ENCODE peak calls at places on chromosomes 16 and 17, in nine cellular contexts. S is cardiac muscle cell, L is body of pancreas, A is mucosa of descending colon, R is mesendoderm, U is prostate gland, F is psoas muscle, C is SJSA1, Y is PC-9. W is an unnamed sample. For H3K4me1, the result is how much of the 10 kb centered on the place peaks cover.

GRCh38 chr17:66930933-66931332 is 33.6 kb upstream of the CACNG4 start:
- DNase-seq in S (peak), L (no peak), A (no peak), R (peak), U (no peak), F (no peak), C (no peak), Y (peak), W (peak)

GRCh38 chr17:28228109-28228840 is 90.7 kb upstream of the TMEM97 start:
- DNase-seq in S (peak), L (no peak), A (no peak), R (peak), U (no peak), F (no peak), C (no peak), Y (no peak), W (no peak)

GRCh38 chr17:18951941-18952842 is at the start of gene SLC5A10:
- DNase-seq in S (no peak), L (no peak), A (no peak), R (peak), U (no peak), F (no peak), C (no peak), Y (no peak), W (no peak)

GRCh38 chr17:43599835-43600234 is 53.7 kb upstream of the ETV4 start:
- DNase-seq in S (peak), L (no peak), A (no peak), R (no peak), U (no peak), F (no peak), C (peak), Y (peak), W (no peak)

GRCh38 chr17:62941358-62941991 is 24.6 kb upstream of the TANC2 start:
- DNase-seq in S (no peak), L (no peak), A (no peak), R (no peak), U (no peak), F (no peak), C (no peak), Y (no peak), W (no peak)

GRCh38 chr17:64497565-64498035 is 746 bp upstream of the POLG2 start:
- DNase-seq in S (no peak), L (no peak), A (no peak), R (no peak), U (no peak), F (no peak), C (no peak), Y (no peak), W (no peak)

GRCh38 chr17:78618264-78619066 is 41.3 kb upstream of the DNAH17 start:
- DNase-seq in S (peak), L (no peak), A (no peak), R (no peak), U (no peak), F (peak), C (no peak), Y (no peak), W (no peak)

GRCh38 chr16:12214509-12214908 is 238.0 kb downstream of the SNX29 start:
- DNase-seq in S (no peak), L (no peak), A (no peak), R (peak), U (no peak), F (no peak), C (no peak), Y (no peak), W (no peak)

GRCh38 chr17:4582101-4582501 is 2.2 kb upstream of the SMTNL2 start:
- DNase-seq in S (no peak), L (no peak), A (no peak), R (no peak), U (no peak), F (no peak), C (peak), Y (no peak), W (no peak)

GRCh38 chr16:87661561-87661960 is 59.3 kb downstream of the JPH3 start:
- DNase-seq in S (peak), L (no peak), A (peak), R (peak), U (no peak), F (peak), C (peak), Y (peak), W (no peak)

GRCh38 chr17:17036520-17036998 is 5.7 kb upstream of the MPRIP start:
- DNase-seq in S (no peak), L (no peak), A (no peak), R (no peak), U (no peak), F (peak), C (peak), Y (no peak), W (no peak)

GRCh38 chr17:233473-233941 is 52.1 kb upstream of the DOC2B start:
- DNase-seq in S (no peak), L (peak), A (no peak), R (no peak), U (no peak), F (no peak), C (no peak), Y (no peak), W (peak)

GRCh38 chr16:86566601-86566965 is at the start of gene FOXC2:
- DNase-seq in S (peak), L (peak), A (peak), R (peak), U (peak), F (peak), C (peak), Y (no peak), W (peak)

GRCh38 chr17:64005734-64006167 is 7.6 kb downstream of the PRR29 start:
- DNase-seq in S (no peak), L (peak), A (no peak), R (no peak), U (no peak), F (no peak), C (no peak), Y (peak), W (peak)

GRCh38 chr16:1772908-1773702 is at the start of gene MRPS34:
- DNase-seq in S (peak), L (peak), A (peak), R (peak), U (peak), F (peak), C (peak), Y (peak), W (peak)

GRCh38 chr17:732788-733720 is 658 bp downstream of the TLCD3A start:
- DNase-seq in S (peak), L (peak), A (peak), R (peak), U (peak), F (peak), C (no peak), Y (peak), W (peak)

GRCh38 chr17:32335647-32336046 is 6.3 kb downstream of the C17orf75 start:
- DNase-seq in S (peak), L (no peak), A (no peak), R (no peak), U (no peak), F (no peak), C (no peak), Y (no peak), W (no peak)

GRCh38 chr16:29860218-29860617 is 2.8 kb downstream of the CDIPT start:
- DNase-seq in S (no peak), L (no peak), A (no peak), R (no peak), U (no peak), F (no peak), C (no peak), Y (no peak), W (no peak)

GRCh38 chr17:13952252-13952721 is 117.0 kb upstream of the COX10 start:
- DNase-seq in S (no peak), L (no peak), A (no peak), R (no peak), U (no peak), F (no peak), C (no peak), Y (no peak), W (no peak)

GRCh38 chr16:30721606-30722005 is 22.6 kb downstream of the SRCAP start:
- DNase-seq in S (no peak), L (no peak), A (no peak), R (no peak), U (no peak), F (no peak), C (no peak), Y (no peak), W (no peak)

GRCh38 chr17:38512473-38513058 is 84.3 kb downstream of the ARHGAP23 start:
- DNase-seq in S (no peak), L (no peak), A (no peak), R (peak), U (no peak), F (no peak), C (no peak), Y (no peak), W (no peak)

GRCh38 chr17:81471804-81472456 is 40.7 kb downstream of the ACTG1 start:
- DNase-seq in S (peak), L (peak), A (peak), R (peak), U (peak), F (peak), C (peak), Y (no peak), W (peak)

GRCh38 chr16:57993452-57993851 is 7.0 kb downstream of the ZNF319 start:
- DNase-seq in S (no peak), L (no peak), A (no peak), R (no peak), U (no peak), F (no peak), C (peak), Y (peak), W (no peak)

GRCh38 chr16:84845496-84846002 is 25.8 kb downstream of the CRISPLD2 start:
- DNase-seq in S (no peak), L (no peak), A (no peak), R (no peak), U (no peak), F (no peak), C (no peak), Y (no peak), W (no peak)

GRCh38 chr17:34598161-34598776 is 18.9 kb downstream of the TMEM132E start:
- DNase-seq in S (no peak), L (no peak), A (no peak), R (peak), U (no peak), F (no peak), C (no peak), Y (no peak), W (no peak)

GRCh38 chr17:41065829-41066624 is at the start of gene KRTAP2-4:
- DNase-seq in S (peak), L (no peak), A (no peak), R (no peak), U (no peak), F (no peak), C (peak), Y (no peak), W (no peak)

GRCh38 chr17:41959336-41960095 is 7.1 kb upstream of the CNP start:
- DNase-seq in S (peak), L (peak), A (no peak), R (peak), U (no peak), F (no peak), C (no peak), Y (peak), W (no peak)

GRCh38 chr16:56354016-56354415 is 71.3 kb downstream of the AMFR start:
- DNase-seq in S (no peak), L (peak), A (peak), R (no peak), U (no peak), F (no peak), C (peak), Y (no peak), W (peak)

GRCh38 chr17:3885970-3886369 is 6.9 kb downstream of the CAMKK1 start:
- DNase-seq in S (peak), L (no peak), A (no peak), R (peak), U (no peak), F (no peak), C (peak), Y (peak), W (no peak)

GRCh38 chr16:28058839-28059589 is 4.5 kb downstream of the GSG1L start:
- DNase-seq in S (no peak), L (no peak), A (no peak), R (no peak), U (no peak), F (no peak), C (no peak), Y (no peak), W (no peak)

GRCh38 chr17:78184868-78185267 is 2.0 kb downstream of the TK1 start:
- DNase-seq in S (no peak), L (peak), A (no peak), R (no peak), U (peak), F (no peak), C (no peak), Y (no peak), W (no peak)

DNA sequence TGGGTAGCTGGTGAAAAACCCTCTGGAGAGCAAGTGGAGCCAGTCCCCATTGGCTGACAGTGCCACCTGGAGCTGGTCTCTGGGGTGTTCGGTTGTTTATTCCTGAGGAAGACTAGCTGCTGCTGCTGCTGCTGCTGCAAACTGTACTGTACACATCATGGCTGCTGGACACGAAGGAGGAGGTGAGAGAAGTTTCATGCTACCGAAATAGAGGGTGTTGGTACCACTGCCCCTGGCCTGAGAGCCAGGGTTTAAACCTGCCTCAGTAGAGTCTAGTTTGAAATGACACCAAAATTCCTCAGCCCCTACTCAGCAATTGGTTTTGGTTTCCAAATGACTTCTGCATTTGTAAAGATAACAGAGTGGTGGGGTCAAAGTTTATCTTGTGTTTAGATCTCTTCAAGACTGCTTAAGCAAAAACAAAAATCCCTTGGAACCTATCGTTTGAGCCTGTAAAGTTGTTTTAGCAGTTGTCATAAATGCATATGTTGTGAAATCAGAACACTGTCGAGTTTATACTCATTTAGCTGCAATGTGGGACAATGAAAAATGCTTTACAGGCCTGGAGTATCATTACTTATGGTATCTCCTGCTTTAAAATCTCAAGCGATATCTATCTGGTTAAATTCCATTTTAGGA is 40.8 kb downstream of the CYB5B start:
- DNase-seq in S (no peak), L (no peak), A (peak), R (peak), U (no peak), F (no peak), C (no peak), Y (no peak), W (no peak)
- H3K4me1 ChIP-seq in S (under half), L (under half), A (under half), R (under half), U (under half), F (under half), C (under half), Y (under half), W (under half)

GRCh38 chr16:64390102-64390501 is 731.8 kb downstream of the CDH11 start:
- DNase-seq in S (no peak), L (no peak), A (no peak), R (no peak), U (no peak), F (no peak), C (no peak), Y (no peak), W (no peak)
- H3K4me1 ChIP-seq in S (under half), L (under half), A (under half), R (under half), U (under half), F (under half), C (under half), Y (under half), W (under half)

GRCh38 chr16:4212934-4213296 is 29.0 kb downstream of the SRL start:
- DNase-seq in S (peak), L (no peak), A (no peak), R (no peak), U (no peak), F (no peak), C (no peak), Y (peak), W (no peak)
- H3K4me1 ChIP-seq in S (under half), L (under half), A (under half), R (under half), U (under half), F (half or more), C (under half), Y (under half), W (under half)

GRCh38 chr17:61106354-61106753 is 293.3 kb upstream of the TBX2 start:
- DNase-seq in S (no peak), L (no peak), A (no peak), R (no peak), U (no peak), F (no peak), C (no peak), Y (no peak), W (no peak)
- H3K4me1 ChIP-seq in S (under half), L (under half), A (under half), R (under half), U (under half), F (under half), C (under half), Y (under half), W (under half)

W was measured in sigmoid colon.